ENCODE peak calls at places on chromosomes 4 and X, in seven cellular contexts. U, V, P, N, Z, E and Q are unnamed samples.

GRCh38 chr4:55358668-55359067 is 12.6 kb downstream of the SRD5A3 start:
- DNase-seq in U (no peak), V (peak; percentile 87), P (peak; percentile 13), N (no peak), Z (no peak), E (no peak), Q (no peak)

GRCh38 chrX:13667940-13668339 is 15.0 kb downstream of the TCEANC start:
- DNase-seq in U (no peak), V (no peak), P (no peak), N (no peak), Z (no peak), E (no peak), Q (no peak)

GRCh38 chrX:46247456-46247855 is 297.8 kb downstream of the ZNF674 start:
- DNase-seq in U (no peak), V (no peak), P (no peak), N (no peak), Z (no peak), E (no peak), Q (no peak)

GRCh38 chr4:93029774-93030173 is 726.0 kb downstream of the GRID2 start:
- DNase-seq in U (no peak), V (no peak), P (no peak), N (no peak), Z (no peak), E (no peak), Q (no peak)

GRCh38 chr4:108270466-108271450 is 102.0 kb upstream of the LEF1 start:
- DNase-seq in U (peak; percentile 75), V (peak; percentile 28), P (no peak), N (no peak), Z (no peak), E (no peak), Q (no peak)

GRCh38 chr4:142565771-142566170 is 280.3 kb downstream of the INPP4B start:
- DNase-seq in U (no peak), V (no peak), P (no peak), N (no peak), Z (no peak), E (no peak), Q (no peak)

GRCh38 chr4:3834921-3835521 is 68.8 kb downstream of the ADRA2C start:
- DNase-seq in U (no peak), V (no peak), P (no peak), N (no peak), Z (no peak), E (no peak), Q (peak; percentile 62)

GRCh38 chr4:158169516-158169915 is 3.3 kb downstream of the GASK1B start:
- DNase-seq in U (no peak), V (no peak), P (no peak), N (no peak), Z (no peak), E (no peak), Q (no peak)

GRCh38 chr4:178316211-178316610 is 874.0 kb upstream of the AGA start:
- DNase-seq in U (no peak), V (no peak), P (no peak), N (no peak), Z (no peak), E (peak; percentile 69), Q (no peak)

GRCh38 chr4:83548151-83548905 is 12.4 kb downstream of the GPAT3 start:
- DNase-seq in U (peak; percentile 91), V (peak; percentile 85), P (peak; percentile 29), N (no peak), Z (peak; percentile 70), E (peak; percentile 83), Q (peak; percentile 68)

GRCh38 chr4:177001271-177002175 is 208.8 kb upstream of the VEGFC start:
- DNase-seq in U (no peak), V (no peak), P (no peak), N (no peak), Z (no peak), E (no peak), Q (no peak)

GRCh38 chr4:7582313-7583096 is 147.8 kb upstream of the PSAPL1 start:
- DNase-seq in U (no peak), V (no peak), P (no peak), N (no peak), Z (no peak), E (no peak), Q (no peak)

GRCh38 chrX:110435191-110435590 is 76.5 kb downstream of the RTL9 start:
- DNase-seq in U (no peak), V (no peak), P (no peak), N (no peak), Z (no peak), E (no peak), Q (no peak)

GRCh38 chrX:152945021-152945979 is 47.4 kb downstream of the ZNF185 start:
- DNase-seq in U (no peak), V (no peak), P (no peak), N (no peak), Z (no peak), E (no peak), Q (no peak)

GRCh38 chr4:24473309-24473721 is 111.0 kb downstream of the DHX15 start:
- DNase-seq in U (no peak), V (no peak), P (no peak), N (no peak), Z (peak; percentile 44), E (peak; percentile 66), Q (peak; percentile 65)

GRCh38 chr4:6280365-6280996 is 10.8 kb downstream of the WFS1 start:
- DNase-seq in U (no peak), V (no peak), P (no peak), N (no peak), Z (no peak), E (no peak), Q (peak; percentile 58)

GRCh38 chr4:128286474-128287158 is 997 bp downstream of the PGRMC2 start:
- DNase-seq in U (no peak), V (no peak), P (peak; percentile 34), N (no peak), Z (peak; percentile 26), E (peak; percentile 28), Q (no peak)